ENCODE peak calls at places on chromosome 2, in five cellular contexts. V is HEK293T, U is neuronal stem cell, T is nephron progenitor cell, X is NCI-H69. Y is an unnamed sample.

GRCh38 chr2:9710311-9710710 is 79.5 kb upstream of the YWHAQ start:
- DNase-seq in V (no peak), U (no peak), T (no peak), X (no peak), Y (no peak)

GRCh38 chr2:120917876-120918275 is 182.2 kb downstream of the GLI2 start:
- DNase-seq in V (no peak), U (no peak), T (no peak), X (no peak), Y (no peak)

GRCh38 chr2:216553093-216553478 is 54.4 kb downstream of the RPL37A start:
- DNase-seq in V (no peak), U (no peak), T (no peak), X (no peak), Y (no peak)

GRCh38 chr2:158936978-158937377 is 31.5 kb upstream of the TANC1 start:
- DNase-seq in V (no peak), U (no peak), T (no peak), X (peak; percentile 48), Y (no peak)

GRCh38 chr2:217469203-217469810 is 533.5 kb downstream of the TNS1 start:
- DNase-seq in V (no peak), U (no peak), T (no peak), X (no peak), Y (no peak)

GRCh38 chr2:50591642-50592041 is 440.3 kb downstream of the NRXN1 start:
- DNase-seq in V (no peak), U (no peak), T (no peak), X (no peak), Y (no peak)

GRCh38 chr2:174603280-174603679 is 5.7 kb upstream of the WIPF1 start:
- DNase-seq in V (peak; percentile 37), U (peak; percentile 17), T (peak; percentile 15), X (peak; percentile 49), Y (peak; percentile 34)

GRCh38 chr2:194003911-194004310 is 1653.1 kb upstream of the SLC39A10 start:
- DNase-seq in V (no peak), U (no peak), T (no peak), X (no peak), Y (no peak)

GRCh38 chr2:240233891-240234502 is 93.5 kb upstream of the OTOS start:
- DNase-seq in V (no peak), U (no peak), T (no peak), X (no peak), Y (no peak)

GRCh38 chr2:140539506-140539905 is 1591.3 kb downstream of the LRP1B start:
- DNase-seq in V (no peak), U (no peak), T (no peak), X (no peak), Y (no peak)

GRCh38 chr2:159362094-159362493 is 75.6 kb upstream of the WDSUB1 start:
- DNase-seq in V (no peak), U (no peak), T (no peak), X (no peak), Y (no peak)

GRCh38 chr2:173109253-173110188 is 33.9 kb downstream of the MAP3K20 start:
- DNase-seq in V (no peak), U (no peak), T (no peak), X (no peak), Y (no peak)

GRCh38 chr2:102237176-102237575 is 50.4 kb downstream of the IL1RL2 start:
- DNase-seq in V (no peak), U (no peak), T (no peak), X (no peak), Y (no peak)

GRCh38 chr2:110881908-110882307 is 149.5 kb downstream of the ACOXL start:
- DNase-seq in V (no peak), U (no peak), T (no peak), X (no peak), Y (no peak)

GRCh38 chr2:166494140-166494544 is at the start of gene SCN7A:
- DNase-seq in V (peak; percentile 23), U (peak; percentile 69), T (peak; percentile 80), X (peak; percentile 89), Y (no peak)

GRCh38 chr2:106572541-106573148 is 85.5 kb downstream of the CD8B2 start:
- DNase-seq in V (peak; percentile 26), U (no peak), T (peak; percentile 48), X (peak; percentile 23), Y (no peak)

GRCh38 chr2:61811821-61812220 is 42.0 kb downstream of the FAM161A start:
- DNase-seq in V (no peak), U (no peak), T (peak; percentile 7), X (no peak), Y (no peak)

GRCh38 chr2:181457741-181458425 is 697 bp downstream of the ITGA4 start:
- DNase-seq in V (peak; percentile 39), U (peak; percentile 27), T (peak; percentile 56), X (peak; percentile 80), Y (peak; percentile 59)

Y was measured in activated T-helper 9 cell treated with anti-CD3 and anti-CD28 coated beads, Interleukin-2, amount 50 U/mL, for 16 hours.